ENCODE peak calls at places on chromosomes 3 and 15, in nine cellular contexts. One of them, this sample, is unnamed.
A peak's percentile ranks its signal among the peaks of the same experiment; 100 is the strongest.

GRCh38 chr15:90004671-90005070 is 3.5 kb downstream of the ZNF710 start:
- DNase-seq in stomach: no peak
- DNase-seq in body of pancreas: peak; percentile 46
- DNase-seq in kidney epithelial cell: peak; percentile 79
- DNase-seq in adipocyte: peak; percentile 94
- DNase-seq in K562: no peak
- DNase-seq in tibial artery: peak; percentile 58
- DNase-seq in IMR-90: peak; percentile 99
- DNase-seq in breast epithelium: no peak
- DNase-seq in this sample: no peak

GRCh38 chr15:69253156-69253555 is 45.6 kb upstream of the PAQR5 start:
- DNase-seq in stomach: no peak
- DNase-seq in body of pancreas: no peak
- DNase-seq in kidney epithelial cell: peak; percentile 71
- DNase-seq in adipocyte: peak; percentile 74
- DNase-seq in K562: peak; percentile 6
- DNase-seq in tibial artery: no peak
- DNase-seq in IMR-90: peak; percentile 93
- DNase-seq in breast epithelium: no peak
- DNase-seq in this sample: no peak

GRCh38 chr3:17473761-17474160 is 268.7 kb downstream of the TBC1D5 start:
- DNase-seq in stomach: no peak
- DNase-seq in body of pancreas: no peak
- DNase-seq in kidney epithelial cell: no peak
- DNase-seq in adipocyte: peak; percentile 50
- DNase-seq in K562: no peak
- DNase-seq in tibial artery: no peak
- DNase-seq in IMR-90: peak; percentile 23
- DNase-seq in breast epithelium: no peak
- DNase-seq in this sample: no peak

GRCh38 chr3:194617058-194617671 is 16.1 kb downstream of the TMEM44 start:
- DNase-seq in stomach: no peak
- DNase-seq in body of pancreas: no peak
- DNase-seq in kidney epithelial cell: no peak
- DNase-seq in adipocyte: no peak
- DNase-seq in K562: no peak
- DNase-seq in tibial artery: no peak
- DNase-seq in IMR-90: no peak
- DNase-seq in breast epithelium: no peak
- DNase-seq in this sample: no peak

GRCh38 chr15:88635343-88635742 is 3.5 kb upstream of the ISG20 start:
- DNase-seq in stomach: no peak
- DNase-seq in body of pancreas: no peak
- DNase-seq in kidney epithelial cell: no peak
- DNase-seq in adipocyte: peak; percentile 31
- DNase-seq in K562: no peak
- DNase-seq in tibial artery: no peak
- DNase-seq in IMR-90: no peak
- DNase-seq in breast epithelium: no peak
- DNase-seq in this sample: no peak

GRCh38 chr15:75661041-75661778 is 13.5 kb downstream of the SNX33 start:
- DNase-seq in stomach: peak; percentile 87
- DNase-seq in body of pancreas: peak; percentile 77
- DNase-seq in kidney epithelial cell: peak; percentile 72
- DNase-seq in adipocyte: peak; percentile 97
- DNase-seq in K562: no peak
- DNase-seq in tibial artery: peak; percentile 93
- DNase-seq in IMR-90: peak; percentile 91
- DNase-seq in breast epithelium: peak; percentile 89
- DNase-seq in this sample: peak; percentile 94

GRCh38 chr3:9793161-9793781 is 389 bp downstream of the ARPC4 start:
- DNase-seq in stomach: no peak
- DNase-seq in body of pancreas: no peak
- DNase-seq in kidney epithelial cell: no peak
- DNase-seq in adipocyte: peak; percentile 73
- DNase-seq in K562: peak; percentile 70
- DNase-seq in tibial artery: peak; percentile 38
- DNase-seq in IMR-90: peak; percentile 44
- DNase-seq in breast epithelium: no peak
- DNase-seq in this sample: no peak

GRCh38 chr15:43872416-43873020 is 45.7 kb downstream of the WDR76 start:
- DNase-seq in stomach: no peak
- DNase-seq in body of pancreas: peak; percentile 47
- DNase-seq in kidney epithelial cell: peak; percentile 18
- DNase-seq in adipocyte: peak; percentile 91
- DNase-seq in K562: peak; percentile 68
- DNase-seq in tibial artery: no peak
- DNase-seq in IMR-90: peak; percentile 83
- DNase-seq in breast epithelium: no peak
- DNase-seq in this sample: peak; percentile 51

GRCh38 chr15:78641876-78642275 is 866 bp upstream of the CHRNB4 start:
- DNase-seq in stomach: no peak
- DNase-seq in body of pancreas: no peak
- DNase-seq in kidney epithelial cell: no peak
- DNase-seq in adipocyte: no peak
- DNase-seq in K562: no peak
- DNase-seq in tibial artery: no peak
- DNase-seq in IMR-90: no peak
- DNase-seq in breast epithelium: no peak
- DNase-seq in this sample: no peak

GRCh38 chr3:43620953-43621405 is 832 bp downstream of the ANO10 start:
- DNase-seq in stomach: no peak
- DNase-seq in body of pancreas: no peak
- DNase-seq in kidney epithelial cell: no peak
- DNase-seq in adipocyte: peak; percentile 51
- DNase-seq in K562: peak; percentile 53
- DNase-seq in tibial artery: no peak
- DNase-seq in IMR-90: peak; percentile 22
- DNase-seq in breast epithelium: peak; percentile 30
- DNase-seq in this sample: no peak

GRCh38 chr3:8759038-8759755 is 10.2 kb downstream of the OXTR start:
- DNase-seq in stomach: no peak
- DNase-seq in body of pancreas: no peak
- DNase-seq in kidney epithelial cell: no peak
- DNase-seq in adipocyte: no peak
- DNase-seq in K562: no peak
- DNase-seq in tibial artery: no peak
- DNase-seq in IMR-90: no peak
- DNase-seq in breast epithelium: no peak
- DNase-seq in this sample: no peak

GRCh38 chr3:29871087-29871486 is 590.2 kb downstream of the RBMS3 start:
- DNase-seq in stomach: no peak
- DNase-seq in body of pancreas: no peak
- DNase-seq in kidney epithelial cell: no peak
- DNase-seq in adipocyte: no peak
- DNase-seq in K562: no peak
- DNase-seq in tibial artery: no peak
- DNase-seq in IMR-90: no peak
- DNase-seq in breast epithelium: no peak
- DNase-seq in this sample: no peak

GRCh38 chr3:124032881-124033359 is 41.0 kb upstream of the ROPN1 start:
- DNase-seq in stomach: peak; percentile 84
- DNase-seq in body of pancreas: peak; percentile 83
- DNase-seq in kidney epithelial cell: peak; percentile 39
- DNase-seq in adipocyte: peak; percentile 96
- DNase-seq in K562: peak; percentile 78
- DNase-seq in tibial artery: peak; percentile 76
- DNase-seq in IMR-90: peak; percentile 71
- DNase-seq in breast epithelium: peak; percentile 74
- DNase-seq in this sample: peak; percentile 86

GRCh38 chr15:77032647-77033416 is 37.9 kb downstream of the PSTPIP1 start:
- DNase-seq in stomach: peak; percentile 25
- DNase-seq in body of pancreas: no peak
- DNase-seq in kidney epithelial cell: no peak
- DNase-seq in adipocyte: no peak
- DNase-seq in K562: no peak
- DNase-seq in tibial artery: no peak
- DNase-seq in IMR-90: no peak
- DNase-seq in breast epithelium: peak; percentile 8
- DNase-seq in this sample: no peak

GRCh38 chr3:195100903-195101591 is 169.9 kb downstream of the XXYLT1 start:
- DNase-seq in stomach: peak; percentile 50
- DNase-seq in body of pancreas: peak; percentile 64
- DNase-seq in kidney epithelial cell: no peak
- DNase-seq in adipocyte: peak; percentile 48
- DNase-seq in K562: no peak
- DNase-seq in tibial artery: peak; percentile 44
- DNase-seq in IMR-90: peak; percentile 55
- DNase-seq in breast epithelium: no peak
- DNase-seq in this sample: peak; percentile 49

GRCh38 chr3:54663558-54664114 is 264.2 kb downstream of the LRTM1 start:
- DNase-seq in stomach: no peak
- DNase-seq in body of pancreas: no peak
- DNase-seq in kidney epithelial cell: no peak
- DNase-seq in adipocyte: no peak
- DNase-seq in K562: no peak
- DNase-seq in tibial artery: no peak
- DNase-seq in IMR-90: no peak
- DNase-seq in breast epithelium: no peak
- DNase-seq in this sample: no peak

GRCh38 chr15:100721758-100722550 is 119.6 kb downstream of the ASB7 start:
- DNase-seq in stomach: peak; percentile 54
- DNase-seq in body of pancreas: peak; percentile 85
- DNase-seq in kidney epithelial cell: peak; percentile 100
- DNase-seq in adipocyte: peak; percentile 99
- DNase-seq in K562: no peak
- DNase-seq in tibial artery: peak; percentile 80
- DNase-seq in IMR-90: peak; percentile 100
- DNase-seq in breast epithelium: peak; percentile 95
- DNase-seq in this sample: peak; percentile 91

GRCh38 chr3:71433631-71434030 is 149.9 kb downstream of the FOXP1 start:
- DNase-seq in stomach: no peak
- DNase-seq in body of pancreas: no peak
- DNase-seq in kidney epithelial cell: no peak
- DNase-seq in adipocyte: no peak
- DNase-seq in K562: no peak
- DNase-seq in tibial artery: no peak
- DNase-seq in IMR-90: no peak
- DNase-seq in breast epithelium: no peak
- DNase-seq in this sample: no peak

GRCh38 chr3:35438101-35438500 is 201.2 kb upstream of the ARPP21 start:
- DNase-seq in stomach: no peak
- DNase-seq in body of pancreas: no peak
- DNase-seq in kidney epithelial cell: no peak
- DNase-seq in adipocyte: no peak
- DNase-seq in K562: no peak
- DNase-seq in tibial artery: no peak
- DNase-seq in IMR-90: no peak
- DNase-seq in breast epithelium: no peak
- DNase-seq in this sample: no peak

GRCh38 chr15:30929982-30930381 is 26.3 kb downstream of the FAN1 start:
- DNase-seq in stomach: no peak
- DNase-seq in body of pancreas: no peak
- DNase-seq in kidney epithelial cell: no peak
- DNase-seq in adipocyte: no peak
- DNase-seq in K562: no peak
- DNase-seq in tibial artery: no peak
- DNase-seq in IMR-90: no peak
- DNase-seq in breast epithelium: no peak
- DNase-seq in this sample: no peak

GRCh38 chr15:40891810-40892448 is 2.3 kb upstream of the VPS18 start:
- DNase-seq in stomach: peak; percentile 71
- DNase-seq in body of pancreas: peak; percentile 68
- DNase-seq in kidney epithelial cell: no peak
- DNase-seq in adipocyte: peak; percentile 76
- DNase-seq in K562: peak; percentile 70
- DNase-seq in tibial artery: no peak
- DNase-seq in IMR-90: peak; percentile 49
- DNase-seq in breast epithelium: no peak
- DNase-seq in this sample: peak; percentile 62

GRCh38 chr3:29286841-29287240 is 6.0 kb downstream of the RBMS3 start:
- DNase-seq in stomach: no peak
- DNase-seq in body of pancreas: no peak
- DNase-seq in kidney epithelial cell: no peak
- DNase-seq in adipocyte: peak; percentile 88
- DNase-seq in K562: no peak
- DNase-seq in tibial artery: no peak
- DNase-seq in IMR-90: peak; percentile 82
- DNase-seq in breast epithelium: no peak
- DNase-seq in this sample: no peak

GRCh38 chr3:47431225-47431624 is 44.5 kb downstream of the SCAP start:
- DNase-seq in stomach: no peak
- DNase-seq in body of pancreas: no peak
- DNase-seq in kidney epithelial cell: no peak
- DNase-seq in adipocyte: no peak
- DNase-seq in K562: no peak
- DNase-seq in tibial artery: no peak
- DNase-seq in IMR-90: no peak
- DNase-seq in breast epithelium: no peak
- DNase-seq in this sample: no peak
- H3K36me3 ChIP-seq in stomach: peaks cover 78% of the 10 kb centered on the region
- H3K36me3 ChIP-seq in body of pancreas: peaks cover 10% of the 10 kb centered on the region
- H3K36me3 ChIP-seq in kidney epithelial cell: no peaks in the 10 kb centered on the region
- H3K36me3 ChIP-seq in adipocyte: peaks cover 62% of the 10 kb centered on the region
- H3K36me3 ChIP-seq in K562: peaks cover 83% of the 10 kb centered on the region
- H3K36me3 ChIP-seq in tibial artery: peaks cover 34% of the 10 kb centered on the region
- H3K36me3 ChIP-seq in IMR-90: peaks cover 45% of the 10 kb centered on the region
- H3K36me3 ChIP-seq in breast epithelium: no peaks in the 10 kb centered on the region
- H3K36me3 ChIP-seq in this sample: peaks cover 33% of the 10 kb centered on the region

DNA sequence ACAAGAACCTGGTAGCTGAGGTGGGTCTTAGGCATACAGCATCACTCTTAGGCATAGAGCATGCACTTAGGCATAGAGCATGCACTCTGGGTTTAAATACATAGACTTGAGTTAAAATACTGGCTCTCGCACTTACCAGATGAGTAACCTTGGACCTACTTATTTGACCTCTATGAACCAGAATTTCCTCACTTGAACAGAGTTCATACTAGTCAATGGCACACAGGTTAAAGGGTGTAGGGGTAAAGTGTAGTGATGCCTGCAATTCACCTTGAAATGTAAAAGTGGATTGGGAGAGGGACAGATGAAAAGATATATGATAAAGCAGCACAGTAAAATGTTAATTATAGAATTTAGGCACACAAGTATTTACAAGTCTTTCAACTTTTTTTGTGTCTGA is 1.6 kb downstream of the RUVBL1 start:
- DNase-seq in stomach: no peak
- DNase-seq in body of pancreas: no peak
- DNase-seq in kidney epithelial cell: no peak
- DNase-seq in adipocyte: no peak
- DNase-seq in K562: no peak
- DNase-seq in tibial artery: no peak
- DNase-seq in IMR-90: no peak
- DNase-seq in breast epithelium: no peak
- DNase-seq in this sample: no peak
- H3K4me3 ChIP-seq in stomach: no peak overlapping the region
- H3K4me3 ChIP-seq in body of pancreas: no peak overlapping the region
- H3K4me3 ChIP-seq in kidney epithelial cell: no peak overlapping the region
- H3K4me3 ChIP-seq in adipocyte: peak overlapping the region; percentile 98
- H3K4me3 ChIP-seq in K562: peak overlapping the region; percentile 79
- H3K4me3 ChIP-seq in tibial artery: no peak overlapping the region
- H3K4me3 ChIP-seq in IMR-90: no peak overlapping the region
- H3K4me3 ChIP-seq in breast epithelium: no peak overlapping the region
- H3K4me3 ChIP-seq in this sample: no peak overlapping the region

GRCh38 chr15:42178056-42178455 is 21.6 kb upstream of the PLA2G4F start:
- DNase-seq in stomach: no peak
- DNase-seq in body of pancreas: no peak
- DNase-seq in kidney epithelial cell: no peak
- DNase-seq in adipocyte: no peak
- DNase-seq in K562: no peak
- DNase-seq in tibial artery: no peak
- DNase-seq in IMR-90: no peak
- DNase-seq in breast epithelium: no peak
- DNase-seq in this sample: no peak
- H3K36me3 ChIP-seq in stomach: peaks cover 99% of the 10 kb centered on the region
- H3K36me3 ChIP-seq in body of pancreas: peaks cover 26% of the 10 kb centered on the region
- H3K36me3 ChIP-seq in kidney epithelial cell: no peaks in the 10 kb centered on the region
- H3K36me3 ChIP-seq in adipocyte: peaks cover 87% of the 10 kb centered on the region
- H3K36me3 ChIP-seq in K562: peaks cover 39% of the 10 kb centered on the region
- H3K36me3 ChIP-seq in tibial artery: peaks cover 77% of the 10 kb centered on the region
- H3K36me3 ChIP-seq in IMR-90: peaks cover 36% of the 10 kb centered on the region
- H3K36me3 ChIP-seq in breast epithelium: peaks cover 10% of the 10 kb centered on the region
- H3K36me3 ChIP-seq in this sample: peaks cover 54% of the 10 kb centered on the region

GRCh38 chr3:101781166-101781565 is 2.2 kb downstream of the NXPE3 start:
- DNase-seq in stomach: no peak
- DNase-seq in body of pancreas: no peak
- DNase-seq in kidney epithelial cell: no peak
- DNase-seq in adipocyte: peak; percentile 39
- DNase-seq in K562: no peak
- DNase-seq in tibial artery: no peak
- DNase-seq in IMR-90: no peak
- DNase-seq in breast epithelium: no peak
- DNase-seq in this sample: no peak
- H3K4me3 ChIP-seq in stomach: no peak overlapping the region
- H3K4me3 ChIP-seq in body of pancreas: no peak overlapping the region
- H3K4me3 ChIP-seq in kidney epithelial cell: no peak overlapping the region
- H3K4me3 ChIP-seq in adipocyte: peak overlapping the region; percentile 88
- H3K4me3 ChIP-seq in K562: no peak overlapping the region
- H3K4me3 ChIP-seq in tibial artery: peak overlapping the region; percentile 66
- H3K4me3 ChIP-seq in IMR-90: peak overlapping the region; percentile 1
- H3K4me3 ChIP-seq in breast epithelium: no peak overlapping the region
- H3K4me3 ChIP-seq in this sample: no peak overlapping the region